ENCODE peak calls at places on chromosome 12, in seven cellular contexts. K is spleen; V is CD4-positive, alpha-beta T cell; L is lower leg skin; J is IMR-90; Y is CD8-positive, alpha-beta T cell; P is HCT116. E is an unnamed sample.

GRCh38 chr12:121520586-121521086 is 60.2 kb downstream of the KDM2B start:
- DNase-seq in L (no peak), P (no peak), K (no peak), J (no peak), V (no peak), Y (no peak), E (no peak)

GRCh38 chr12:118059645-118060275 is 1.2 kb downstream of the WSB2 start:
- DNase-seq in Y (no peak), L (no peak), J (peak; percentile 22), V (no peak), K (no peak), P (no peak), E (no peak)

GRCh38 chr12:111201495-111202236 is 167.2 kb downstream of the PHETA1 start:
- DNase-seq in P (no peak), K (no peak), V (no peak), L (no peak), Y (no peak), J (no peak), E (no peak)

GRCh38 chr12:53101931-53102781 is 1.1 kb upstream of the SOAT2 start:
- DNase-seq in K (no peak), P (no peak), J (no peak), Y (no peak), L (peak; percentile 84), V (no peak), E (no peak)

GRCh38 chr12:75783093-75783877 is 248.3 kb downstream of the PHLDA1 start:
- DNase-seq in J (peak; percentile 21), P (no peak), V (no peak), Y (no peak), K (no peak), L (no peak), E (no peak)

GRCh38 chr12:1607940-1608782 is 13.8 kb upstream of the FBXL14 start:
- DNase-seq in P (no peak), J (peak; percentile 42), V (no peak), K (no peak), L (no peak), Y (no peak), E (no peak)

GRCh38 chr12:76688001-76688400 is 75.9 kb upstream of the ZDHHC17 start:
- DNase-seq in V (no peak), K (no peak), P (no peak), Y (no peak), L (no peak), J (peak; percentile 51), E (no peak)

GRCh38 chr12:67449591-67450052 is 180.5 kb downstream of the CAND1 start:
- DNase-seq in L (no peak), V (no peak), P (no peak), K (no peak), J (no peak), Y (no peak), E (no peak)

GRCh38 chr12:94112116-94112515 is 36.3 kb upstream of the PLXNC1 start:
- DNase-seq in P (no peak), K (no peak), V (no peak), L (no peak), J (no peak), Y (no peak), E (no peak)

GRCh38 chr12:4355843-4356327 is 23.6 kb downstream of the FGF23 start:
- DNase-seq in L (no peak), V (peak; percentile 11), Y (peak; percentile 10), J (peak; percentile 8), K (no peak), P (peak; percentile 41), E (no peak)

GRCh38 chr12:16324772-16325171 is 22.7 kb upstream of the MGST1 start:
- DNase-seq in L (no peak), J (no peak), K (no peak), P (no peak), Y (no peak), V (no peak), E (no peak)

GRCh38 chr12:12786716-12787601 is 1.5 kb downstream of the APOLD1 start:
- DNase-seq in L (peak; percentile 93), Y (peak; percentile 60), P (no peak), J (peak; percentile 81), K (peak; percentile 95), V (peak; percentile 63), E (peak; percentile 39)
- TF ChIP-seq CTCF in L (no peak), Y (no peak), P (no peak), J (no peak), K (no peak), V (no peak), E (no peak)

DNA sequence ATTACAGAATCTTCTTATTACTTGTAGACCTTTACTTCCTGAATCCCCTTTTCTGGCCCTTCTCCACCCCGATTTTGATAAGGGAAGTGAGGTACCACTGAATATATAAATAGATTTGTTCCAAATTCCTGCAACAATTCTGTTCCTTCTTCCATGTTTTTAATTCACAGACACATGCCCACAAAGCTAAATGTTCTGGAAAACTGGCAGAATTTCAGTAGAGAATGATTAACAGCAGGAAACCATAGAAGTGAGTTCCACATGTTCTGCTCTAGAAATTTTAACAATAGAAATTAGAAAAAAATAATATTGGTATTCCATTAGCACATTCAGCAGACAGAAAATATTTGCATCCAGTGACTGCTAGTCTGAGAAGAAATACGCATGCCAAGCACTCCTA is 139.6 kb downstream of the SLC2A13 start:
- DNase-seq in L (no peak), J (no peak), K (no peak), P (no peak), Y (no peak), V (no peak), E (no peak)
- TF ChIP-seq CTCF in L (no peak), J (no peak), K (no peak), P (no peak), Y (no peak), V (no peak), E (no peak)

DNA sequence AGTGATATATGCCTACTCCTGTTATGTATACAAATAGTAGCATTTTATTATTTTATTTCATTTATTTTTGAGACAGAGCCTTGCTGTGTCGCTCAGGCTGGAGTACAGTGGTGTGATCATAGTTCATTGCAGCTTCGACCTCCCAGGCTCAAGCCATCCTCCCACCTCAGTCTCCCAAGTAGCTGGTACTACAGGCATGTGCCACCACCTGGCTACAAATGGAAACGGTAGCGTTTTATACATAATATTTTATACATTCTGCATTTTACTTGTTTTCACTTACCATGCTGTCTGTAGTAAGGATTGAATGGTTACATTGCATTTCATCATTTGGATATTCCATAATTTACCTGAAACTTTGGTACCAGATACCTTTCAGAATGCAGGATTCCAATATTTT is 14.1 kb downstream of the C1R start:
- DNase-seq in K (no peak), Y (no peak), P (no peak), V (no peak), L (no peak), J (no peak), E (no peak)
- TF ChIP-seq CTCF in K (no peak), Y (no peak), P (peak; percentile 43), V (no peak), L (no peak), J (no peak), E (no peak)

GRCh38 chr12:58310368-58310767 is 369.0 kb downstream of the ATP23 start:
- DNase-seq in P (no peak), J (peak; percentile 78), V (no peak), K (no peak), Y (no peak), L (no peak), E (no peak)
- TF ChIP-seq CTCF in P (no peak), J (peak; percentile 20), V (no peak), K (no peak), Y (no peak), L (no peak), E (no peak)

GRCh38 chr12:49223122-49223521 is 34.2 kb upstream of the TUBA1A start:
- DNase-seq in Y (no peak), J (no peak), L (no peak), V (no peak), P (no peak), K (no peak), E (no peak)

GRCh38 chr12:49227701-49228100 is 37.2 kb upstream of the TUBA1C start:
- DNase-seq in P (no peak), K (no peak), L (no peak), Y (no peak), J (no peak), V (no peak), E (no peak)

GRCh38 chr12:49228653-49229052 is 36.2 kb upstream of the TUBA1C start:
- DNase-seq in J (no peak), L (no peak), K (no peak), P (no peak), V (no peak), Y (no peak), E (no peak)

GRCh38 chr12:49223590-49224369 is 34.9 kb upstream of the TUBA1A start:
- DNase-seq in K (no peak), Y (no peak), V (no peak), P (no peak), L (no peak), J (no peak), E (no peak)

GRCh38 chr12:49225551-49226166 is 36.8 kb upstream of the TUBA1A start:
- DNase-seq in L (no peak), J (peak; percentile 40), P (no peak), K (no peak), V (no peak), Y (no peak), E (no peak)
- TF ChIP-seq CTCF in L (no peak), J (peak; percentile 29), P (peak; percentile 26), K (no peak), V (no peak), Y (no peak), E (no peak)

DNA sequence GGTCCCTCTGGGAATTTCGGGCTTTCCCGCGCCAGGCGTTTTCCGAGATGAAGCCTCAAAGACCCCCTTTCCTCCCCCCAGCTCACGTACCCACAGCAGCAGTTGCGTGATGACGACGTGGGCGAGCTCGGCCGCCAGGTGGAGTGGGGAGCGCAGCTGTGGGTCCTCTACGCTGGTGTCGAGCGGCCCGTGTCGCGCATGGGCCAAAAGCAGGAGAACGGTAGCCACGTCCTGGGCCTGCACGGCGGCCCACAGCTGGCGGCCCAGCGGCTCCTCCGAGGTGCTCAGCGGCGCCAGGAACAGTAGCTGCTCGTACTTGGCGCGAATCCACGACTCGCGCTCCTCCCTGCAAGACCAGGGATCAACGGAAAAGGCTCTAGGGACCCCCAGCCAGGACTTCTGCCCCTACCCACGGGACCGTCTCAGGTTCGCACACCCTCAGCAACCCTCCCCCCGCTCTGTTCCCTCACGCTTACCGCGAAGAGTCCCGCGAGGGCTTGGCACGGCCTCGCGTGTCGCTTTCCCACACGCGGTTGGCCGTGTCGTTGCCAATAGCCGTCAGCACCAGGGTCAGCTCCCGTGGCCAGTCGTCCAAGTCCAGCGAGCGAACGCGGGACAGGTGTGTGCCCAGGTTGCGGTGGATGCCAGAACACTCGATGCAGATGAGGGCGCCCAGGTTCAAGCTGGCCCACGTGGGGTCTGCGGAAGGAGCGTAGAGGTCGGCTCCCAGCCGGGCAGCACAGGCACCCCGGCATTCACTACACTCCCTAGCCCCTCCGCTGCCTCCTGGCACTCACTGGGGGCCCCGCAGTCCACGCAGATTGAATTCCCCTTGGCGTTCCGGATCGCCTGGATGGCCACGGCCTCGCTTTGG is 11.4 kb downstream of the AGAP2 start:
- DNase-seq in L (peak; percentile 88), Y (no peak), K (no peak), P (no peak), V (no peak), J (no peak), E (peak; percentile 51)
- TF ChIP-seq CTCF in L (no peak), Y (no peak), K (no peak), P (no peak), V (no peak), J (peak; percentile 19), E (no peak)

GRCh38 chr12:78778339-78778738 is 86.2 kb upstream of the SYT1 start:
- DNase-seq in K (no peak), V (no peak), J (no peak), L (no peak), Y (no peak), P (no peak), E (no peak)
- TF ChIP-seq CTCF in K (no peak), V (no peak), J (no peak), L (no peak), Y (no peak), P (no peak), E (no peak)

GRCh38 chr12:59372971-59373370 is 222.9 kb upstream of the SLC16A7 start:
- DNase-seq in V (no peak), L (no peak), P (peak; percentile 8), Y (no peak), K (no peak), J (peak; percentile 21), E (no peak)
- TF ChIP-seq CTCF in V (no peak), L (no peak), P (peak; percentile 58), Y (no peak), K (no peak), J (peak; percentile 46), E (no peak)

E was measured in mesothelial cell of epicardium.